ENCODE peak calls at places on chromosome X, in nine cellular contexts. T, O, D, G, F, V, R, C and Q are unnamed samples.

GRCh38 chrX:114611018-114611619 is 27.2 kb downstream of the HTR2C start:
- DNase-seq in F (no peak), C (peak), R (peak), G (peak), D (peak), V (peak), O (no peak), T (peak), Q (peak)

GRCh38 chrX:7190157-7190556 is 42.2 kb upstream of the PUDP start:
- DNase-seq in R (no peak), F (no peak), T (peak), V (no peak), D (no peak), O (no peak), C (peak), G (no peak), Q (no peak)

GRCh38 chrX:1430451-1430850 is 22.3 kb downstream of the ASMTL start:
- DNase-seq in G (no peak), F (no peak), O (no peak), C (no peak), R (no peak), T (no peak), V (no peak), D (no peak), Q (no peak)

GRCh38 chrX:151982217-151982616 is 7.7 kb upstream of the GABRE start:
- DNase-seq in R (peak), F (peak), V (peak), O (no peak), G (no peak), C (no peak), T (no peak), D (no peak), Q (peak)

GRCh38 chrX:41919870-41920269 is 3.5 kb downstream of the CASK start:
- DNase-seq in G (no peak), R (no peak), F (no peak), C (no peak), T (no peak), V (no peak), O (no peak), D (no peak), Q (no peak)

GRCh38 chrX:133685806-133686205 is 270.5 kb upstream of the GPC4 start:
- DNase-seq in V (no peak), G (no peak), D (no peak), C (peak), R (no peak), O (no peak), F (no peak), T (no peak), Q (no peak)

GRCh38 chrX:124194209-124194608 is 138.3 kb upstream of the TEX13D start:
- DNase-seq in G (no peak), O (no peak), F (no peak), R (no peak), D (no peak), T (no peak), C (no peak), V (peak), Q (no peak)

GRCh38 chrX:136390921-136391320 is 90.2 kb downstream of the ADGRG4 start:
- DNase-seq in V (no peak), T (no peak), R (no peak), O (no peak), D (no peak), C (no peak), F (no peak), G (no peak), Q (no peak)

GRCh38 chrX:86002076-86002896 is 45.1 kb downstream of the CHM start:
- DNase-seq in V (peak), O (no peak), T (peak), R (no peak), C (no peak), F (peak), D (peak), G (no peak), Q (peak)

GRCh38 chrX:111519215-111519614 is 7.8 kb downstream of the SERTM2 start:
- DNase-seq in F (no peak), C (peak), T (no peak), G (no peak), R (no peak), O (no peak), D (no peak), V (peak), Q (no peak)